ENCODE peak calls at places on chromosomes 2 and 18, in six cellular contexts. One of them, this sample, is unnamed.

GRCh38 chr2:96906719-96907404 is 37.0 kb upstream of the SEMA4C start:
- DNase-seq in DND-41: no peak
- DNase-seq in tibial nerve: peak
- DNase-seq in coronary artery: peak
- DNase-seq in right lobe of liver: no peak
- DNase-seq in A549: no peak
- DNase-seq in this sample: no peak

GRCh38 chr2:203500297-203500696 is 34.8 kb downstream of the RAPH1 start:
- DNase-seq in DND-41: no peak
- DNase-seq in tibial nerve: no peak
- DNase-seq in coronary artery: no peak
- DNase-seq in right lobe of liver: no peak
- DNase-seq in A549: no peak
- DNase-seq in this sample: no peak

GRCh38 chr2:195580156-195580555 is 76.9 kb upstream of the SLC39A10 start:
- DNase-seq in DND-41: no peak
- DNase-seq in tibial nerve: no peak
- DNase-seq in coronary artery: no peak
- DNase-seq in right lobe of liver: no peak
- DNase-seq in A549: no peak
- DNase-seq in this sample: no peak

GRCh38 chr2:102789349-102790085 is 27.7 kb downstream of the TMEM182 start:
- DNase-seq in DND-41: no peak
- DNase-seq in tibial nerve: no peak
- DNase-seq in coronary artery: no peak
- DNase-seq in right lobe of liver: no peak
- DNase-seq in A549: no peak
- DNase-seq in this sample: no peak

GRCh38 chr2:42638080-42638784 is 69.8 kb downstream of the MTA3 start:
- DNase-seq in DND-41: no peak
- DNase-seq in tibial nerve: no peak
- DNase-seq in coronary artery: no peak
- DNase-seq in right lobe of liver: no peak
- DNase-seq in A549: no peak
- DNase-seq in this sample: no peak

GRCh38 chr18:69636529-69637301 is 236.0 kb downstream of the DOK6 start:
- DNase-seq in DND-41: no peak
- DNase-seq in tibial nerve: no peak
- DNase-seq in coronary artery: no peak
- DNase-seq in right lobe of liver: no peak
- DNase-seq in A549: no peak
- DNase-seq in this sample: no peak

GRCh38 chr18:26655010-26655613 is 106.8 kb upstream of the KCTD1 start:
- DNase-seq in DND-41: peak
- DNase-seq in tibial nerve: no peak
- DNase-seq in coronary artery: no peak
- DNase-seq in right lobe of liver: no peak
- DNase-seq in A549: no peak
- DNase-seq in this sample: no peak

GRCh38 chr2:8487461-8487932 is 194.4 kb upstream of the ID2 start:
- DNase-seq in DND-41: no peak
- DNase-seq in tibial nerve: no peak
- DNase-seq in coronary artery: no peak
- DNase-seq in right lobe of liver: no peak
- DNase-seq in A549: no peak
- DNase-seq in this sample: peak

GRCh38 chr2:207183506-207183905 is 17.8 kb upstream of the KLF7 start:
- DNase-seq in DND-41: no peak
- DNase-seq in tibial nerve: no peak
- DNase-seq in coronary artery: no peak
- DNase-seq in right lobe of liver: no peak
- DNase-seq in A549: no peak
- DNase-seq in this sample: no peak

GRCh38 chr2:111624401-111625156 is 259.4 kb downstream of the ANAPC1 start:
- DNase-seq in DND-41: no peak
- DNase-seq in tibial nerve: no peak
- DNase-seq in coronary artery: no peak
- DNase-seq in right lobe of liver: no peak
- DNase-seq in A549: no peak
- DNase-seq in this sample: no peak

GRCh38 chr2:7044253-7045250 is 127.3 kb downstream of the RNF144A start:
- DNase-seq in DND-41: peak
- DNase-seq in tibial nerve: peak
- DNase-seq in coronary artery: no peak
- DNase-seq in right lobe of liver: peak
- DNase-seq in A549: peak
- DNase-seq in this sample: no peak

GRCh38 chr2:8628870-8629209 is 53.0 kb upstream of the ID2 start:
- DNase-seq in DND-41: no peak
- DNase-seq in tibial nerve: no peak
- DNase-seq in coronary artery: no peak
- DNase-seq in right lobe of liver: no peak
- DNase-seq in A549: no peak
- DNase-seq in this sample: peak

GRCh38 chr2:151379191-151379590 is 21.8 kb downstream of the TNFAIP6 start:
- DNase-seq in DND-41: peak
- DNase-seq in tibial nerve: no peak
- DNase-seq in coronary artery: no peak
- DNase-seq in right lobe of liver: no peak
- DNase-seq in A549: no peak
- DNase-seq in this sample: no peak

GRCh38 chr2:65156041-65156440 is 26.1 kb upstream of the RAB1A start:
- DNase-seq in DND-41: no peak
- DNase-seq in tibial nerve: no peak
- DNase-seq in coronary artery: no peak
- DNase-seq in right lobe of liver: no peak
- DNase-seq in A549: no peak
- DNase-seq in this sample: no peak

GRCh38 chr2:98806266-98806697 is 75.3 kb upstream of the MGAT4A start:
- DNase-seq in DND-41: no peak
- DNase-seq in tibial nerve: no peak
- DNase-seq in coronary artery: peak
- DNase-seq in right lobe of liver: peak
- DNase-seq in A549: no peak
- DNase-seq in this sample: no peak

GRCh38 chr2:149329068-149329467 is 1.3 kb upstream of the LYPD6 start:
- DNase-seq in DND-41: no peak
- DNase-seq in tibial nerve: no peak
- DNase-seq in coronary artery: no peak
- DNase-seq in right lobe of liver: no peak
- DNase-seq in A549: no peak
- DNase-seq in this sample: no peak

GRCh38 chr18:45637546-45638327 is 22.5 kb downstream of the SLC14A2 start:
- DNase-seq in DND-41: no peak
- DNase-seq in tibial nerve: no peak
- DNase-seq in coronary artery: no peak
- DNase-seq in right lobe of liver: no peak
- DNase-seq in A549: no peak
- DNase-seq in this sample: no peak

GRCh38 chr18:72107647-72108046 is 436.5 kb downstream of the CBLN2 start:
- DNase-seq in DND-41: no peak
- DNase-seq in tibial nerve: no peak
- DNase-seq in coronary artery: no peak
- DNase-seq in right lobe of liver: no peak
- DNase-seq in A549: no peak
- DNase-seq in this sample: no peak

GRCh38 chr2:238640486-238640885 is 207.4 kb upstream of the TWIST2 start:
- DNase-seq in DND-41: no peak
- DNase-seq in tibial nerve: no peak
- DNase-seq in coronary artery: peak
- DNase-seq in right lobe of liver: no peak
- DNase-seq in A549: no peak
- DNase-seq in this sample: peak

GRCh38 chr18:26482567-26482966 is 65.8 kb downstream of the KCTD1 start:
- DNase-seq in DND-41: no peak
- DNase-seq in tibial nerve: no peak
- DNase-seq in coronary artery: no peak
- DNase-seq in right lobe of liver: no peak
- DNase-seq in A549: no peak
- DNase-seq in this sample: no peak

DNA sequence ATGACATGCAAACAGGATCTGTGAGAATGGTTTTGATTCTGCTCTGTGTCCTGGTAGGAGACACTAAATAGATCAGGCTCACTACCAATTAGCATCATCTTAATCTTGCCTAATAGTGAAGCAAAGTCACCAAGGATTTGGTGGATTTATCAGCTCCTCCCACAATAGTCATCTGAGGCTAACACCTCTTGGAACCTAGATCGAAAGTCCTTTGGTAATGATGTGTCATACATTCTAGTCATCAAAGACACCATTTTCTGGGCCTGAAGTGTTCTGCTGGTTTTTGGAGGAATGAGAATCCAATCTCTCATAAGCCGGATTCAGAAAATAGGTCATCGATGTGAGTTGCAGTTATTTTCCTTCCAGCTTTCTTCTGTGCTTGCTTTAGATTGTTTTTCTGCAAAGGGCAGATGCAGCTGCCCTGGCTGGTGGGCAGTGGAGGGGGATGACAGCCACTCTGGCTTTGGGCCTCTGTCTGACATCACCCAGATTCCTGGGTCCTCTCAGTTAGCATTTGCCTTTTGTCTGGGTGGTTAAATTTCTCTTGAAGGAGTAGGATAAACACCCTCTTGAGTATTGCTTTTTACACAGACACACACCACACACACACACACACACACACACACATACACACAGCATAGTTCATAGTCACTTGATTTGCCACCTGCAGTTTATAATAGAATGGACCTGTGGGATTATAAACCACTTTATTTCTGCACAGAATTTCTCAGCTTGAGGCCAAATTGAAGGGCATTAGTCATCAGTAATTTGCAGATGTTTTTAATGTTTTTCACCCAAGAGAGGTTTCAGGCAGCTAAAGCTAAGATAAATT is at the start of gene MYO3B:
- DNase-seq in DND-41: no peak
- DNase-seq in tibial nerve: no peak
- DNase-seq in coronary artery: no peak
- DNase-seq in right lobe of liver: no peak
- DNase-seq in A549: no peak
- DNase-seq in this sample: no peak
- H3K27ac ChIP-seq in DND-41: no peak
- H3K27ac ChIP-seq in tibial nerve: no peak
- H3K27ac ChIP-seq in coronary artery: no peak
- H3K27ac ChIP-seq in right lobe of liver: no peak
- H3K27ac ChIP-seq in A549: no peak
- H3K27ac ChIP-seq in this sample: no peak

GRCh38 chr2:54107455-54107764 is 8.0 kb upstream of the ACYP2 start:
- DNase-seq in DND-41: no peak
- DNase-seq in tibial nerve: no peak
- DNase-seq in coronary artery: no peak
- DNase-seq in right lobe of liver: no peak
- DNase-seq in A549: no peak
- DNase-seq in this sample: no peak

GRCh38 chr2:54099834-54100595 is 15.4 kb upstream of the ACYP2 start:
- DNase-seq in DND-41: no peak
- DNase-seq in tibial nerve: no peak
- DNase-seq in coronary artery: no peak
- DNase-seq in right lobe of liver: no peak
- DNase-seq in A549: no peak
- DNase-seq in this sample: no peak

GRCh38 chr2:54106631-54107454 is 8.6 kb upstream of the ACYP2 start:
- DNase-seq in DND-41: peak
- DNase-seq in tibial nerve: no peak
- DNase-seq in coronary artery: no peak
- DNase-seq in right lobe of liver: peak
- DNase-seq in A549: peak
- DNase-seq in this sample: no peak

GRCh38 chr2:54100772-54101171 is 14.6 kb upstream of the ACYP2 start:
- DNase-seq in DND-41: no peak
- DNase-seq in tibial nerve: no peak
- DNase-seq in coronary artery: no peak
- DNase-seq in right lobe of liver: no peak
- DNase-seq in A549: no peak
- DNase-seq in this sample: no peak

GRCh38 chr2:54103454-54104314 is 11.7 kb upstream of the ACYP2 start:
- DNase-seq in DND-41: peak
- DNase-seq in tibial nerve: no peak
- DNase-seq in coronary artery: no peak
- DNase-seq in right lobe of liver: peak
- DNase-seq in A549: peak
- DNase-seq in this sample: no peak
- TF ChIP-seq CTCF in DND-41: no peak
- TF ChIP-seq CTCF in tibial nerve: no peak
- TF ChIP-seq CTCF in coronary artery: no peak
- TF ChIP-seq CTCF in right lobe of liver: peak
- TF ChIP-seq CTCF in A549: no peak
- TF ChIP-seq CTCF in this sample: no peak

GRCh38 chr2:139156730-139157129 is 376.5 kb upstream of the NXPH2 start:
- DNase-seq in DND-41: no peak
- DNase-seq in tibial nerve: no peak
- DNase-seq in coronary artery: no peak
- DNase-seq in right lobe of liver: no peak
- DNase-seq in A549: no peak
- DNase-seq in this sample: no peak
- H3K27ac ChIP-seq in DND-41: no peak
- H3K27ac ChIP-seq in tibial nerve: no peak
- H3K27ac ChIP-seq in coronary artery: no peak
- H3K27ac ChIP-seq in right lobe of liver: no peak
- H3K27ac ChIP-seq in A549: no peak
- H3K27ac ChIP-seq in this sample: no peak

GRCh38 chr2:47072018-47072691 is 83.0 kb downstream of the STPG4 start:
- DNase-seq in DND-41: no peak
- DNase-seq in tibial nerve: peak
- DNase-seq in coronary artery: peak
- DNase-seq in right lobe of liver: peak
- DNase-seq in A549: no peak
- DNase-seq in this sample: peak
- TF ChIP-seq CTCF in DND-41: no peak
- TF ChIP-seq CTCF in tibial nerve: peak
- TF ChIP-seq CTCF in coronary artery: no peak
- TF ChIP-seq CTCF in right lobe of liver: no peak
- TF ChIP-seq CTCF in A549: no peak
- TF ChIP-seq CTCF in this sample: no peak

GRCh38 chr2:176146101-176146500 is 5.2 kb upstream of the HOXD4 start:
- DNase-seq in DND-41: no peak
- DNase-seq in tibial nerve: no peak
- DNase-seq in coronary artery: no peak
- DNase-seq in right lobe of liver: no peak
- DNase-seq in A549: no peak
- DNase-seq in this sample: no peak
- H3K27ac ChIP-seq in DND-41: no peak
- H3K27ac ChIP-seq in tibial nerve: no peak
- H3K27ac ChIP-seq in coronary artery: no peak
- H3K27ac ChIP-seq in right lobe of liver: no peak
- H3K27ac ChIP-seq in A549: no peak
- H3K27ac ChIP-seq in this sample: no peak

GRCh38 chr18:32139835-32140283 is 48.2 kb downstream of the RNF138 start:
- DNase-seq in DND-41: no peak
- DNase-seq in tibial nerve: no peak
- DNase-seq in coronary artery: no peak
- DNase-seq in right lobe of liver: no peak
- DNase-seq in A549: no peak
- DNase-seq in this sample: no peak
- TF ChIP-seq CTCF in DND-41: no peak
- TF ChIP-seq CTCF in tibial nerve: no peak
- TF ChIP-seq CTCF in coronary artery: no peak
- TF ChIP-seq CTCF in right lobe of liver: no peak
- TF ChIP-seq CTCF in A549: no peak
- TF ChIP-seq CTCF in this sample: no peak

This sample was measured in suprapubic skin.